ENCODE peak calls at places on chromosomes 16 and 17, in six cellular contexts. X, Y, E, L, I and V are unnamed samples.

GRCh38 chr17:67648032-67648761 is 69.5 kb upstream of the NOL11 start:
- DNase-seq in I (no peak), E (no peak), L (no peak), Y (no peak), X (no peak), V (no peak)

GRCh38 chr16:62752837-62753236 is 716.6 kb upstream of the CDH8 start:
- DNase-seq in I (no peak), L (no peak), X (no peak), Y (no peak), E (no peak), V (no peak)

GRCh38 chr17:73595068-73595865 is 49.0 kb downstream of the SDK2 start:
- DNase-seq in X (no peak), L (no peak), I (peak; percentile 26), E (no peak), Y (no peak), V (peak; percentile 7)

GRCh38 chr17:39527220-39527813 is 66.0 kb downstream of the CDK12 start:
- DNase-seq in I (peak; percentile 49), Y (no peak), E (peak; percentile 27), X (no peak), L (peak; percentile 19), V (peak; percentile 25)

GRCh38 chr17:18093616-18094408 is 6.1 kb downstream of the DRG2 start:
- DNase-seq in I (peak; percentile 87), X (no peak), L (peak; percentile 59), E (peak; percentile 87), Y (no peak), V (peak; percentile 81)

GRCh38 chr16:1899641-1900451 is 18.4 kb downstream of the HS3ST6 start:
- DNase-seq in I (no peak), E (no peak), X (no peak), Y (no peak), L (no peak), V (no peak)

GRCh38 chr17:8151641-8152111 is 528 bp downstream of the PER1 start:
- DNase-seq in I (peak; percentile 88), Y (no peak), E (peak; percentile 86), X (peak; percentile 88), L (peak; percentile 83), V (peak; percentile 81)

GRCh38 chr17:78535285-78536197 is 41.7 kb downstream of the DNAH17 start:
- DNase-seq in Y (no peak), E (no peak), L (no peak), I (no peak), X (no peak), V (no peak)

GRCh38 chr16:30927789-30928378 is 4.5 kb downstream of the FBXL19 start:
- DNase-seq in E (peak; percentile 48), Y (no peak), X (peak; percentile 68), I (peak; percentile 40), L (peak; percentile 23), V (peak; percentile 27)

GRCh38 chr17:8975091-8975707 is 9.7 kb upstream of the PIK3R5 start:
- DNase-seq in I (no peak), E (no peak), X (no peak), L (no peak), Y (no peak), V (no peak)

GRCh38 chr17:77963441-77963840 is 4.9 kb downstream of the TNRC6C start:
- DNase-seq in I (peak; percentile 95), X (no peak), L (peak; percentile 94), Y (no peak), E (peak; percentile 83), V (peak; percentile 81)

GRCh38 chr17:62703269-62703775 is 75.9 kb downstream of the MRC2 start:
- DNase-seq in X (no peak), L (no peak), Y (no peak), E (peak; percentile 35), I (no peak), V (no peak)

GRCh38 chr16:18832613-18833012 is 31.3 kb upstream of the ARL6IP1 start:
- DNase-seq in X (no peak), E (no peak), I (no peak), Y (no peak), L (no peak), V (no peak)

GRCh38 chr16:11972128-11972527 is 4.4 kb upstream of the SNX29 start:
- DNase-seq in L (no peak), Y (no peak), X (no peak), I (peak; percentile 38), E (peak; percentile 29), V (peak; percentile 58)

GRCh38 chr17:80834896-80835281 is 156.8 kb upstream of the CHMP6 start:
- DNase-seq in E (no peak), Y (no peak), I (no peak), L (no peak), X (no peak), V (no peak)

GRCh38 chr16:66512589-66513404 is 37.1 kb downstream of the TK2 start:
- DNase-seq in L (peak; percentile 41), E (peak; percentile 79), I (peak; percentile 74), X (no peak), Y (no peak), V (peak; percentile 68)

GRCh38 chr17:49922095-49922494 is 46.9 kb upstream of the DLX4 start:
- DNase-seq in I (no peak), E (no peak), X (no peak), L (no peak), Y (no peak), V (no peak)

GRCh38 chr17:67481808-67482207 is 104.7 kb downstream of the PITPNC1 start:
- DNase-seq in I (peak; percentile 59), E (peak; percentile 85), Y (no peak), L (peak; percentile 78), X (no peak), V (peak; percentile 65)

GRCh38 chr17:65545708-65546523 is 15.5 kb downstream of the AXIN2 start:
- DNase-seq in E (no peak), L (no peak), X (no peak), I (no peak), Y (no peak), V (no peak)

GRCh38 chr16:47139561-47140185 is 4.1 kb downstream of the NETO2 start:
- DNase-seq in X (no peak), L (no peak), E (no peak), Y (no peak), I (no peak), V (no peak)

GRCh38 chr17:8955560-8955959 is 9.9 kb downstream of the PIK3R5 start:
- DNase-seq in I (no peak), Y (no peak), L (no peak), E (no peak), X (no peak), V (no peak)

GRCh38 chr17:8649157-8650118 is 18.9 kb upstream of the MYH10 start:
- DNase-seq in Y (no peak), X (peak; percentile 26), E (peak; percentile 95), L (peak; percentile 100), I (peak; percentile 98), V (peak; percentile 84)

GRCh38 chr16:54411555-54411954 is 125.0 kb upstream of the IRX3 start:
- DNase-seq in X (no peak), L (no peak), I (peak; percentile 24), E (no peak), Y (no peak), V (no peak)

DNA sequence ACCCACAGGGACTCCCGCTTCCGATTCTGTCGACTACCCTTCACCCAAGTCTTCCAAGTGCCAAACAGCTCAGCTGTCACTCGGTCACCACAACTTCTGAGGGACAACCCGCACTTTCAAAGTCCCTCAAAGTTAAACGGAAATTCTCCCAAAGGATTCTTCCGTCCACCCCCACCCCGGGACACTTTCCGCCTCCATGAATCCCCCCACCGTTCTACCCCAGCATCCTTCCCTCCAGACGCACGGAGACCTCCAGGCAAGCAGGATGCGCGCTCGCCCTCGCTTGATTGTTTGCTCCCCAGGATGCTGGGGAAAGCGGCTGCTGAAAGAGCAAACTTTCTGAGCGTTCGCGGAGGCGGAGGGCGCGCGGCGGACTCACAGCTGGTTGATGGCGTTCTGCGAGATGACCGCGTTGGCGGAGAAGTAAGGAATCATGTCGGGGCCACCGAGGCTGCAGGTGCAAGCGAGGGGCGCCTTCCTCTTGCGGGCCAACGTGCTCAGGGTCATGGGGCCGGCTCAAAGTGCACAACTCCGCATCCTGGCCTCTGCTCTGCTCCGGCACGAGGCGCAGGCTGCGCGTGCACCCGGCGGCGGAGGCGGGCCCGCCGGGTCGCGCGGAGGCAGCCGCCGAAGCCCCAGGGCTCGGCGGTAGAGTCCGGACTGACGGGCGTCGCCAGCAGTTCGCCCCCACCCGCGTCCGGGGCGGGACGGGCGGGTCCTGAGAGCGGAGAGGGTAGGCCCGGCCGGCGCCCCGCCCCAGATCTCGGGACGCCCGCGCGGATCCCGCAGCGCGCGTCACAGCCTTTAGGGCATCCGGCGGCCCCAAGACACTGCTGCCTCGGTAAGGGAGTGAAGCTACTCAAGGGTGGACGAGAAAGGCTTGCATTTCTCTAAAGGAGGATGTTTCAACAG is 138.3 kb upstream of the CORO6 start:
- DNase-seq in L (peak; percentile 85), Y (peak; percentile 43), E (peak; percentile 86), X (peak; percentile 81), I (peak; percentile 94), V (peak; percentile 91)
- TF ChIP-seq CTCF in L (no peak), Y (no peak), E (no peak), X (no peak), I (no peak), V (no peak)

DNA sequence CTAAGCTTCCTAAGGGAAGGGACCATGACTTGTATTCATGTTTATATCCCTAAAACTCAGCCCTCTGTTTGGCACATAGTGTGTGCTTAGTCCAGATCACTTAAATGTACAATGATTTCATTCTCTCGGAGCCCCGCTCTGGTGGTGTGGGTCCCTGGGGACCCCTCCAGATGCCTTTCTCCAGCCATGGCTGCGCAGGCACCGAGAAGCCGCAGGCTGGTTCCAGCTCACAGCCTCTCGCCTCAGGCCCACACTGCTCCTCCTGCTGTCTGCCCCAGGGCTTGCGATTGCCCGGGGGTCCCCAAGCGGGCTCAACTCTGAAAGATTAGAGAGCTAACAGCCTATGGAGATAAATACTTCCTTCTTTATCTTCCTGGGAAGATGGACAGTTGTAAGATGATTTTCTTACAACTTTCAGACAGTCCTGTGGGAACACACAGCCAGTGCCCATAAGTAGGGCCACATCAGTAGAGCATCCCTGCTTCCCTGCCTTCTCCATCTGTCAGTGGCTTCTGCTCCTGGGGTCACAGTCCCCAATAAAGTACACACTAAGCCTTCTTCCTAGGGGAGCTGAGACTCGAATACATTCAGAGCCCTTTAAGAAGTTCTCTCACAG is 66.2 kb downstream of the CENPV start:
- DNase-seq in X (no peak), E (peak; percentile 70), I (peak; percentile 73), L (peak; percentile 64), Y (no peak), V (peak; percentile 36)
- H3K4me3 ChIP-seq in X (no peak overlapping the region), E (peak overlapping the region; percentile 24), I (no peak overlapping the region), L (peak overlapping the region; percentile 35), Y (no peak overlapping the region), V (peak overlapping the region; percentile 32)

GRCh38 chr17:79721993-79722671 is 8.6 kb upstream of the ENPP7 start:
- DNase-seq in E (peak; percentile 9), X (no peak), L (peak; percentile 4), I (peak; percentile 15), Y (no peak), V (no peak)
- TF ChIP-seq CTCF in E (no peak), X (no peak), L (peak; percentile 5), I (peak; percentile 9), Y (no peak), V (peak; percentile 25)

GRCh38 chr16:3158498-3159314 is 23.9 kb downstream of the ZNF213 start:
- DNase-seq in Y (no peak), I (peak; percentile 86), E (peak; percentile 91), L (peak; percentile 79), X (peak; percentile 76), V (peak; percentile 91)

GRCh38 chr16:3165111-3165822 is 22.7 kb upstream of the OR1F1 start:
- DNase-seq in Y (no peak), L (no peak), I (no peak), X (no peak), E (no peak), V (no peak)

GRCh38 chr16:3158014-3158497 is 23.2 kb downstream of the ZNF213 start:
- DNase-seq in L (no peak), X (no peak), I (peak; percentile 25), E (no peak), Y (no peak), V (peak; percentile 33)

GRCh38 chr16:3164121-3164991 is 23.6 kb upstream of the OR1F1 start:
- DNase-seq in Y (no peak), L (no peak), E (no peak), I (no peak), X (no peak), V (no peak)

GRCh38 chr16:3161235-3162018 is 26.6 kb upstream of the OR1F1 start:
- DNase-seq in X (no peak), E (no peak), I (no peak), Y (no peak), L (no peak), V (no peak)
- H3K4me3 ChIP-seq in X (no peak overlapping the region), E (no peak overlapping the region), I (no peak overlapping the region), Y (no peak overlapping the region), L (no peak overlapping the region), V (peak overlapping the region; percentile 34)